ENCODE peak calls at places on chromosome 3, in four cellular contexts. H is mesenchymal stem cell, W is OCI-LY7, G is adrenal gland. Y is an unnamed sample.

GRCh38 chr3:65888980-65889706 is 149.6 kb downstream of the MAGI1 start:
- DNase-seq in H (peak; percentile 77), W (no peak), G (no peak), Y (peak; percentile 97)

GRCh38 chr3:136862611-136862951 is 573 bp downstream of the NCK1 start:
- DNase-seq in H (peak; percentile 73), W (peak; percentile 68), G (peak; percentile 58), Y (peak; percentile 67)

GRCh38 chr3:110576962-110577361 is 494.7 kb upstream of the NECTIN3 start:
- DNase-seq in H (peak; percentile 82), W (no peak), G (peak; percentile 17), Y (peak; percentile 89)

GRCh38 chr3:45923755-45924154 is 19.5 kb upstream of the CXCR6 start:
- DNase-seq in H (peak; percentile 24), W (no peak), G (no peak), Y (peak; percentile 23)

GRCh38 chr3:88203537-88204143 is 53.9 kb downstream of the C3orf38 start:
- DNase-seq in H (peak; percentile 70), W (peak; percentile 67), G (peak; percentile 64), Y (peak; percentile 90)

GRCh38 chr3:156151824-156152428 is 31.5 kb downstream of the KCNAB1 start:
- DNase-seq in H (peak; percentile 68), W (peak; percentile 51), G (peak; percentile 59), Y (peak; percentile 85)

GRCh38 chr3:20225769-20226168 is 39.8 kb upstream of the SGO1 start:
- DNase-seq in H (peak; percentile 8), W (peak; percentile 10), G (no peak), Y (peak; percentile 60)

GRCh38 chr3:112773864-112774263 is 72.8 kb downstream of the CD200R1L start:
- DNase-seq in H (no peak), W (peak; percentile 33), G (no peak), Y (no peak)

GRCh38 chr3:134369861-134370596 is 4.2 kb downstream of the AMOTL2 start:
- DNase-seq in H (no peak), W (no peak), G (no peak), Y (no peak)

GRCh38 chr3:33942483-33943150 is 144.2 kb downstream of the PDCD6IP start:
- DNase-seq in H (no peak), W (no peak), G (no peak), Y (peak; percentile 25)

GRCh38 chr3:171177056-171177455 is 150.5 kb upstream of the SLC2A2 start:
- DNase-seq in H (no peak), W (no peak), G (no peak), Y (no peak)

GRCh38 chr3:43707266-43707665 is 16.5 kb downstream of the ABHD5 start:
- DNase-seq in H (no peak), W (no peak), G (no peak), Y (peak; percentile 58)

GRCh38 chr3:78140866-78141658 is 1101.2 kb downstream of the ROBO2 start:
- DNase-seq in H (peak; percentile 68), W (no peak), G (no peak), Y (peak; percentile 90)

GRCh38 chr3:122794779-122795673 is at the start of gene SLC49A4:
- DNase-seq in H (peak; percentile 81), W (peak; percentile 82), G (peak; percentile 78), Y (peak; percentile 88)

GRCh38 chr3:69326821-69327433 is 59.0 kb downstream of the FRMD4B start:
- DNase-seq in H (no peak), W (peak; percentile 65), G (no peak), Y (peak; percentile 31)

GRCh38 chr3:184327171-184327570 is 10.2 kb upstream of the FAM131A start:
- DNase-seq in H (no peak), W (no peak), G (no peak), Y (no peak)

GRCh38 chr3:135100349-135100741 is 305.3 kb downstream of the EPHB1 start:
- DNase-seq in H (no peak), W (no peak), G (no peak), Y (no peak)

GRCh38 chr3:189947948-189948723 is 172.6 kb downstream of the P3H2 start:
- DNase-seq in H (peak; percentile 49), W (peak; percentile 31), G (no peak), Y (peak; percentile 62)

GRCh38 chr3:44685128-44685800 is 27.2 kb upstream of the ZNF502 start:
- DNase-seq in H (no peak), W (peak; percentile 92), G (peak; percentile 55), Y (peak; percentile 91)

GRCh38 chr3:172673210-172673679 is 37.6 kb downstream of the NCEH1 start:
- DNase-seq in H (peak; percentile 82), W (peak; percentile 75), G (peak; percentile 47), Y (peak; percentile 86)

GRCh38 chr3:65576942-65577341 is 461.8 kb downstream of the MAGI1 start:
- DNase-seq in H (no peak), W (no peak), G (no peak), Y (peak; percentile 61)

GRCh38 chr3:138455801-138456716 is 21.6 kb downstream of the ESYT3 start:
- DNase-seq in H (no peak), W (no peak), G (no peak), Y (peak; percentile 69)

GRCh38 chr3:34678580-34678979 is 880.1 kb downstream of the PDCD6IP start:
- DNase-seq in H (no peak), W (no peak), G (no peak), Y (no peak)

GRCh38 chr3:43774799-43775198 is 84.1 kb downstream of the ABHD5 start:
- DNase-seq in H (no peak), W (no peak), G (no peak), Y (no peak)

GRCh38 chr3:133038089-133038730 is at the start of gene TMEM108:
- DNase-seq in H (peak; percentile 34), W (no peak), G (peak; percentile 88), Y (peak; percentile 55)

GRCh38 chr3:188578579-188579363 is 424.8 kb downstream of the LPP start:
- DNase-seq in H (peak; percentile 57), W (peak; percentile 30), G (no peak), Y (peak; percentile 72)

GRCh38 chr3:38507120-38507519 is 11.0 kb downstream of the EXOG start:
- DNase-seq in H (no peak), W (no peak), G (no peak), Y (no peak)

GRCh38 chr3:61030469-61031035 is 220.7 kb downstream of the FHIT start:
- DNase-seq in H (peak; percentile 28), W (no peak), G (no peak), Y (peak; percentile 43)

GRCh38 chr3:197718904-197719303 is 17.8 kb downstream of the RUBCN start:
- DNase-seq in H (peak; percentile 86), W (no peak), G (no peak), Y (peak; percentile 89)

GRCh38 chr3:52198643-52199608 is 966 bp downstream of the ALAS1 start:
- DNase-seq in H (no peak), W (peak; percentile 20), G (no peak), Y (no peak)

GRCh38 chr3:45781841-45782240 is 14.5 kb downstream of the SLC6A20 start:
- DNase-seq in H (no peak), W (no peak), G (no peak), Y (no peak)

GRCh38 chr3:42653303-42653559 is 266 bp upstream of the ZBTB47 start:
- DNase-seq in H (peak; percentile 14), W (no peak), G (peak; percentile 24), Y (no peak)
- H3K4me3 ChIP-seq in H (peak overlapping the region; percentile 74), W (no peak overlapping the region), G (peak overlapping the region; percentile 86), Y (peak overlapping the region; percentile 83)

GRCh38 chr3:152638707-152639450 is 196.1 kb upstream of the P2RY1 start:
- DNase-seq in H (no peak), W (no peak), G (no peak), Y (peak; percentile 26)
- H3K4me3 ChIP-seq in H (no peak overlapping the region), W (no peak overlapping the region), G (no peak overlapping the region), Y (no peak overlapping the region)

GRCh38 chr3:14296352-14296751 is 106.1 kb upstream of the SLC6A6 start:
- DNase-seq in H (no peak), W (no peak), G (no peak), Y (no peak)
- H3K4me3 ChIP-seq in H (no peak overlapping the region), W (no peak overlapping the region), G (no peak overlapping the region), Y (no peak overlapping the region)

DNA sequence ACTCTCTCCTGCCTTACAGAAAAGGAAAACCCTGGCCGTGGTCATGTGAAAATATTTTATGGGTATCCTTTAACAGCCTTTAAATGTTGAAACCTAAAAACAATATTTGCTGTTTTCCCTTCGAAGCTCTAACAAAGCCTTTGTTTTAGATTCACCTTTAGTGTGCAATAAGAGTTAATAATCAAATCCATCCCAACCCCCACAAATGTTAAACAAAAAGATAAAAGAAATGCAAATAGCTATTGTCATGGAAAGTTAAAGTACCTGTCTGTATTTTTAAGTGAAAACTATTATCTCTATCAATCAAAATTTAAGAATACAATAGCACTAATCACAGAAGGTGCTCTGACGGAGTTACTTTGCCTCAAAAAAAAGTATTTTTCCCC is 279.3 kb downstream of the FOXP1 start:
- DNase-seq in H (no peak), W (no peak), G (no peak), Y (no peak)
- H3K4me3 ChIP-seq in H (no peak overlapping the region), W (no peak overlapping the region), G (no peak overlapping the region), Y (no peak overlapping the region)

GRCh38 chr3:167732313-167733065 is 2.2 kb downstream of the PDCD10 start:
- DNase-seq in H (no peak), W (no peak), G (no peak), Y (no peak)
- H3K4me3 ChIP-seq in H (no peak overlapping the region), W (peak overlapping the region; percentile 96), G (no peak overlapping the region), Y (no peak overlapping the region)

Y was measured in choroid plexus epithelial cell.